ENCODE peak calls at places on chromosomes 3 and 15, in eight cellular contexts. One of them, this sample, is unnamed.

GRCh38 chr3:158991146-158991705 is 189.4 kb downstream of the MFSD1 start:
- DNase-seq in NCI-H1092: no peak
- DNase-seq in gastrocnemius medialis: no peak
- DNase-seq in activated T-helper 1 cell treated with anti-CD3 and anti-CD28 coated beads, Interleukin-2, amount 50 U/mL, for 16 hours: no peak
- DNase-seq in B cell: no peak
- DNase-seq in NCI-H1417: peak
- DNase-seq in tibial artery: no peak
- DNase-seq in effector memory CD8-positive, alpha-beta T cell: no peak
- DNase-seq in this sample: no peak

GRCh38 chr15:76812381-76812780 is 92.8 kb downstream of the SCAPER start:
- DNase-seq in NCI-H1417: no peak
- DNase-seq in B cell: no peak
- DNase-seq in gastrocnemius medialis: no peak
- DNase-seq in tibial artery: no peak
- DNase-seq in NCI-H1092: no peak
- DNase-seq in effector memory CD8-positive, alpha-beta T cell: no peak
- DNase-seq in activated T-helper 1 cell treated with anti-CD3 and anti-CD28 coated beads, Interleukin-2, amount 50 U/mL, for 16 hours: no peak
- DNase-seq in this sample: no peak

GRCh38 chr3:48038971-48039481 is 22.8 kb upstream of the MAP4 start:
- DNase-seq in effector memory CD8-positive, alpha-beta T cell: no peak
- DNase-seq in activated T-helper 1 cell treated with anti-CD3 and anti-CD28 coated beads, Interleukin-2, amount 50 U/mL, for 16 hours: no peak
- DNase-seq in B cell: no peak
- DNase-seq in gastrocnemius medialis: no peak
- DNase-seq in tibial artery: no peak
- DNase-seq in NCI-H1417: no peak
- DNase-seq in NCI-H1092: no peak
- DNase-seq in this sample: no peak

GRCh38 chr3:55486101-55486856 is 827 bp downstream of the WNT5A start:
- DNase-seq in tibial artery: no peak
- DNase-seq in gastrocnemius medialis: peak
- DNase-seq in B cell: no peak
- DNase-seq in effector memory CD8-positive, alpha-beta T cell: no peak
- DNase-seq in NCI-H1092: no peak
- DNase-seq in NCI-H1417: peak
- DNase-seq in activated T-helper 1 cell treated with anti-CD3 and anti-CD28 coated beads, Interleukin-2, amount 50 U/mL, for 16 hours: no peak
- DNase-seq in this sample: peak

GRCh38 chr3:47323431-47324277 is 40.9 kb downstream of the KLHL18 start:
- DNase-seq in NCI-H1417: no peak
- DNase-seq in B cell: no peak
- DNase-seq in NCI-H1092: no peak
- DNase-seq in tibial artery: no peak
- DNase-seq in activated T-helper 1 cell treated with anti-CD3 and anti-CD28 coated beads, Interleukin-2, amount 50 U/mL, for 16 hours: no peak
- DNase-seq in gastrocnemius medialis: no peak
- DNase-seq in effector memory CD8-positive, alpha-beta T cell: no peak
- DNase-seq in this sample: peak

GRCh38 chr3:173889522-173890055 is 492.0 kb downstream of the NLGN1 start:
- DNase-seq in activated T-helper 1 cell treated with anti-CD3 and anti-CD28 coated beads, Interleukin-2, amount 50 U/mL, for 16 hours: no peak
- DNase-seq in effector memory CD8-positive, alpha-beta T cell: no peak
- DNase-seq in NCI-H1417: no peak
- DNase-seq in NCI-H1092: no peak
- DNase-seq in B cell: no peak
- DNase-seq in gastrocnemius medialis: no peak
- DNase-seq in tibial artery: no peak
- DNase-seq in this sample: no peak

GRCh38 chr3:141887051-141887450 is 10.6 kb downstream of the ATP1B3 start:
- DNase-seq in NCI-H1092: no peak
- DNase-seq in B cell: no peak
- DNase-seq in activated T-helper 1 cell treated with anti-CD3 and anti-CD28 coated beads, Interleukin-2, amount 50 U/mL, for 16 hours: no peak
- DNase-seq in gastrocnemius medialis: no peak
- DNase-seq in effector memory CD8-positive, alpha-beta T cell: no peak
- DNase-seq in tibial artery: no peak
- DNase-seq in NCI-H1417: no peak
- DNase-seq in this sample: no peak

GRCh38 chr3:10557250-10557649 is 51.9 kb upstream of the ATP2B2 start:
- DNase-seq in B cell: no peak
- DNase-seq in gastrocnemius medialis: no peak
- DNase-seq in activated T-helper 1 cell treated with anti-CD3 and anti-CD28 coated beads, Interleukin-2, amount 50 U/mL, for 16 hours: no peak
- DNase-seq in NCI-H1417: no peak
- DNase-seq in effector memory CD8-positive, alpha-beta T cell: no peak
- DNase-seq in tibial artery: no peak
- DNase-seq in NCI-H1092: no peak
- DNase-seq in this sample: no peak

GRCh38 chr3:18234717-18235335 is 190.3 kb downstream of the SATB1 start:
- DNase-seq in gastrocnemius medialis: no peak
- DNase-seq in activated T-helper 1 cell treated with anti-CD3 and anti-CD28 coated beads, Interleukin-2, amount 50 U/mL, for 16 hours: no peak
- DNase-seq in NCI-H1417: no peak
- DNase-seq in tibial artery: no peak
- DNase-seq in effector memory CD8-positive, alpha-beta T cell: no peak
- DNase-seq in NCI-H1092: no peak
- DNase-seq in B cell: no peak
- DNase-seq in this sample: no peak

GRCh38 chr3:67327582-67327981 is 326.8 kb downstream of the SUCLG2 start:
- DNase-seq in tibial artery: no peak
- DNase-seq in B cell: no peak
- DNase-seq in NCI-H1092: no peak
- DNase-seq in activated T-helper 1 cell treated with anti-CD3 and anti-CD28 coated beads, Interleukin-2, amount 50 U/mL, for 16 hours: no peak
- DNase-seq in effector memory CD8-positive, alpha-beta T cell: no peak
- DNase-seq in NCI-H1417: no peak
- DNase-seq in gastrocnemius medialis: no peak
- DNase-seq in this sample: no peak

GRCh38 chr3:3798641-3799113 is 554 bp upstream of the LRRN1 start:
- DNase-seq in effector memory CD8-positive, alpha-beta T cell: no peak
- DNase-seq in tibial artery: no peak
- DNase-seq in NCI-H1092: no peak
- DNase-seq in activated T-helper 1 cell treated with anti-CD3 and anti-CD28 coated beads, Interleukin-2, amount 50 U/mL, for 16 hours: no peak
- DNase-seq in B cell: peak
- DNase-seq in gastrocnemius medialis: peak
- DNase-seq in NCI-H1417: no peak
- DNase-seq in this sample: peak

GRCh38 chr3:171833775-171834460 is 9.2 kb upstream of the TMEM212 start:
- DNase-seq in activated T-helper 1 cell treated with anti-CD3 and anti-CD28 coated beads, Interleukin-2, amount 50 U/mL, for 16 hours: no peak
- DNase-seq in B cell: no peak
- DNase-seq in gastrocnemius medialis: no peak
- DNase-seq in tibial artery: no peak
- DNase-seq in NCI-H1092: no peak
- DNase-seq in NCI-H1417: peak
- DNase-seq in effector memory CD8-positive, alpha-beta T cell: no peak
- DNase-seq in this sample: peak

GRCh38 chr15:45919806-45920205 is 285.0 kb downstream of the SQOR start:
- DNase-seq in NCI-H1417: no peak
- DNase-seq in NCI-H1092: no peak
- DNase-seq in effector memory CD8-positive, alpha-beta T cell: no peak
- DNase-seq in activated T-helper 1 cell treated with anti-CD3 and anti-CD28 coated beads, Interleukin-2, amount 50 U/mL, for 16 hours: no peak
- DNase-seq in tibial artery: no peak
- DNase-seq in gastrocnemius medialis: no peak
- DNase-seq in B cell: no peak
- DNase-seq in this sample: peak

GRCh38 chr15:81239190-81239589 is 42.5 kb downstream of the IL16 start:
- DNase-seq in gastrocnemius medialis: no peak
- DNase-seq in B cell: no peak
- DNase-seq in NCI-H1092: no peak
- DNase-seq in NCI-H1417: no peak
- DNase-seq in activated T-helper 1 cell treated with anti-CD3 and anti-CD28 coated beads, Interleukin-2, amount 50 U/mL, for 16 hours: no peak
- DNase-seq in effector memory CD8-positive, alpha-beta T cell: no peak
- DNase-seq in tibial artery: no peak
- DNase-seq in this sample: peak

GRCh38 chr3:123733805-123734526 is 149.1 kb upstream of the HACD2 start:
- DNase-seq in tibial artery: no peak
- DNase-seq in B cell: no peak
- DNase-seq in NCI-H1092: no peak
- DNase-seq in gastrocnemius medialis: no peak
- DNase-seq in effector memory CD8-positive, alpha-beta T cell: no peak
- DNase-seq in NCI-H1417: no peak
- DNase-seq in activated T-helper 1 cell treated with anti-CD3 and anti-CD28 coated beads, Interleukin-2, amount 50 U/mL, for 16 hours: no peak
- DNase-seq in this sample: peak

GRCh38 chr3:41460736-41461135 is 261.4 kb downstream of the CTNNB1 start:
- DNase-seq in effector memory CD8-positive, alpha-beta T cell: no peak
- DNase-seq in tibial artery: no peak
- DNase-seq in NCI-H1417: no peak
- DNase-seq in NCI-H1092: no peak
- DNase-seq in B cell: no peak
- DNase-seq in activated T-helper 1 cell treated with anti-CD3 and anti-CD28 coated beads, Interleukin-2, amount 50 U/mL, for 16 hours: no peak
- DNase-seq in gastrocnemius medialis: no peak
- DNase-seq in this sample: no peak

GRCh38 chr15:31365655-31366127 is 39.1 kb downstream of the KLF13 start:
- DNase-seq in NCI-H1417: peak
- DNase-seq in activated T-helper 1 cell treated with anti-CD3 and anti-CD28 coated beads, Interleukin-2, amount 50 U/mL, for 16 hours: peak
- DNase-seq in tibial artery: peak
- DNase-seq in gastrocnemius medialis: peak
- DNase-seq in B cell: peak
- DNase-seq in NCI-H1092: no peak
- DNase-seq in effector memory CD8-positive, alpha-beta T cell: peak
- DNase-seq in this sample: peak

GRCh38 chr3:66021731-66022131 is 17.0 kb downstream of the MAGI1 start:
- DNase-seq in NCI-H1092: no peak
- DNase-seq in NCI-H1417: no peak
- DNase-seq in gastrocnemius medialis: no peak
- DNase-seq in effector memory CD8-positive, alpha-beta T cell: no peak
- DNase-seq in tibial artery: no peak
- DNase-seq in B cell: no peak
- DNase-seq in activated T-helper 1 cell treated with anti-CD3 and anti-CD28 coated beads, Interleukin-2, amount 50 U/mL, for 16 hours: no peak
- DNase-seq in this sample: no peak

GRCh38 chr3:125212509-125213372 is at the start of gene SLC12A8:
- DNase-seq in B cell: peak
- DNase-seq in gastrocnemius medialis: no peak
- DNase-seq in NCI-H1417: no peak
- DNase-seq in activated T-helper 1 cell treated with anti-CD3 and anti-CD28 coated beads, Interleukin-2, amount 50 U/mL, for 16 hours: no peak
- DNase-seq in effector memory CD8-positive, alpha-beta T cell: no peak
- DNase-seq in tibial artery: no peak
- DNase-seq in NCI-H1092: no peak
- DNase-seq in this sample: no peak

GRCh38 chr3:38644662-38645053 is 4.8 kb downstream of the SCN5A start:
- DNase-seq in gastrocnemius medialis: no peak
- DNase-seq in B cell: peak
- DNase-seq in activated T-helper 1 cell treated with anti-CD3 and anti-CD28 coated beads, Interleukin-2, amount 50 U/mL, for 16 hours: no peak
- DNase-seq in NCI-H1092: no peak
- DNase-seq in effector memory CD8-positive, alpha-beta T cell: no peak
- DNase-seq in NCI-H1417: no peak
- DNase-seq in tibial artery: peak
- DNase-seq in this sample: no peak

GRCh38 chr3:131728898-131729297 is 226.1 kb upstream of the MRPL3 start:
- DNase-seq in tibial artery: no peak
- DNase-seq in gastrocnemius medialis: no peak
- DNase-seq in activated T-helper 1 cell treated with anti-CD3 and anti-CD28 coated beads, Interleukin-2, amount 50 U/mL, for 16 hours: no peak
- DNase-seq in NCI-H1092: no peak
- DNase-seq in B cell: no peak
- DNase-seq in NCI-H1417: peak
- DNase-seq in effector memory CD8-positive, alpha-beta T cell: no peak
- DNase-seq in this sample: no peak

GRCh38 chr15:68220967-68221366 is 8.6 kb downstream of the CLN6 start:
- DNase-seq in tibial artery: peak
- DNase-seq in effector memory CD8-positive, alpha-beta T cell: no peak
- DNase-seq in B cell: no peak
- DNase-seq in NCI-H1417: no peak
- DNase-seq in activated T-helper 1 cell treated with anti-CD3 and anti-CD28 coated beads, Interleukin-2, amount 50 U/mL, for 16 hours: no peak
- DNase-seq in NCI-H1092: no peak
- DNase-seq in gastrocnemius medialis: no peak
- DNase-seq in this sample: no peak

GRCh38 chr15:92807971-92808571 is 92.1 kb upstream of the CHD2 start:
- DNase-seq in B cell: no peak
- DNase-seq in NCI-H1092: no peak
- DNase-seq in activated T-helper 1 cell treated with anti-CD3 and anti-CD28 coated beads, Interleukin-2, amount 50 U/mL, for 16 hours: no peak
- DNase-seq in gastrocnemius medialis: peak
- DNase-seq in tibial artery: no peak
- DNase-seq in NCI-H1417: peak
- DNase-seq in effector memory CD8-positive, alpha-beta T cell: no peak
- DNase-seq in this sample: peak

GRCh38 chr3:37741644-37742043 is 120.0 kb upstream of the CTDSPL start:
- DNase-seq in gastrocnemius medialis: peak
- DNase-seq in B cell: no peak
- DNase-seq in tibial artery: peak
- DNase-seq in activated T-helper 1 cell treated with anti-CD3 and anti-CD28 coated beads, Interleukin-2, amount 50 U/mL, for 16 hours: no peak
- DNase-seq in NCI-H1092: peak
- DNase-seq in NCI-H1417: peak
- DNase-seq in effector memory CD8-positive, alpha-beta T cell: no peak
- DNase-seq in this sample: peak

GRCh38 chr3:65831733-65832425 is 206.8 kb downstream of the MAGI1 start:
- DNase-seq in gastrocnemius medialis: no peak
- DNase-seq in tibial artery: no peak
- DNase-seq in effector memory CD8-positive, alpha-beta T cell: no peak
- DNase-seq in NCI-H1417: no peak
- DNase-seq in activated T-helper 1 cell treated with anti-CD3 and anti-CD28 coated beads, Interleukin-2, amount 50 U/mL, for 16 hours: no peak
- DNase-seq in NCI-H1092: no peak
- DNase-seq in B cell: no peak
- DNase-seq in this sample: peak

GRCh38 chr3:4935347-4935746 is 43.9 kb upstream of the BHLHE40 start:
- DNase-seq in B cell: no peak
- DNase-seq in NCI-H1092: no peak
- DNase-seq in NCI-H1417: no peak
- DNase-seq in tibial artery: no peak
- DNase-seq in activated T-helper 1 cell treated with anti-CD3 and anti-CD28 coated beads, Interleukin-2, amount 50 U/mL, for 16 hours: no peak
- DNase-seq in effector memory CD8-positive, alpha-beta T cell: no peak
- DNase-seq in gastrocnemius medialis: no peak
- DNase-seq in this sample: peak

GRCh38 chr3:161305095-161305991 is 66.0 kb downstream of the SPTSSB start:
- DNase-seq in tibial artery: no peak
- DNase-seq in gastrocnemius medialis: no peak
- DNase-seq in effector memory CD8-positive, alpha-beta T cell: peak
- DNase-seq in NCI-H1417: no peak
- DNase-seq in NCI-H1092: no peak
- DNase-seq in activated T-helper 1 cell treated with anti-CD3 and anti-CD28 coated beads, Interleukin-2, amount 50 U/mL, for 16 hours: no peak
- DNase-seq in B cell: no peak
- DNase-seq in this sample: peak

GRCh38 chr3:28745436-28745835 is 396.8 kb upstream of the AZI2 start:
- DNase-seq in effector memory CD8-positive, alpha-beta T cell: no peak
- DNase-seq in activated T-helper 1 cell treated with anti-CD3 and anti-CD28 coated beads, Interleukin-2, amount 50 U/mL, for 16 hours: no peak
- DNase-seq in NCI-H1417: no peak
- DNase-seq in NCI-H1092: no peak
- DNase-seq in B cell: no peak
- DNase-seq in gastrocnemius medialis: no peak
- DNase-seq in tibial artery: no peak
- DNase-seq in this sample: peak

GRCh38 chr3:97860364-97860763 is 38.6 kb downstream of the CRYBG3 start:
- DNase-seq in gastrocnemius medialis: no peak
- DNase-seq in NCI-H1417: no peak
- DNase-seq in activated T-helper 1 cell treated with anti-CD3 and anti-CD28 coated beads, Interleukin-2, amount 50 U/mL, for 16 hours: no peak
- DNase-seq in B cell: no peak
- DNase-seq in tibial artery: no peak
- DNase-seq in NCI-H1092: no peak
- DNase-seq in effector memory CD8-positive, alpha-beta T cell: no peak
- DNase-seq in this sample: no peak

GRCh38 chr3:45950686-45951600 is 7.7 kb downstream of the CXCR6 start:
- DNase-seq in tibial artery: no peak
- DNase-seq in activated T-helper 1 cell treated with anti-CD3 and anti-CD28 coated beads, Interleukin-2, amount 50 U/mL, for 16 hours: no peak
- DNase-seq in effector memory CD8-positive, alpha-beta T cell: peak
- DNase-seq in gastrocnemius medialis: no peak
- DNase-seq in B cell: no peak
- DNase-seq in NCI-H1417: no peak
- DNase-seq in NCI-H1092: no peak
- DNase-seq in this sample: no peak

GRCh38 chr3:46848271-46849097 is 14.8 kb downstream of the MYL3 start:
- DNase-seq in NCI-H1092: no peak
- DNase-seq in B cell: no peak
- DNase-seq in tibial artery: no peak
- DNase-seq in activated T-helper 1 cell treated with anti-CD3 and anti-CD28 coated beads, Interleukin-2, amount 50 U/mL, for 16 hours: peak
- DNase-seq in NCI-H1417: no peak
- DNase-seq in effector memory CD8-positive, alpha-beta T cell: no peak
- DNase-seq in gastrocnemius medialis: no peak
- DNase-seq in this sample: peak

GRCh38 chr15:67161412-67161811 is 93.0 kb downstream of the AAGAB start:
- DNase-seq in activated T-helper 1 cell treated with anti-CD3 and anti-CD28 coated beads, Interleukin-2, amount 50 U/mL, for 16 hours: no peak
- DNase-seq in gastrocnemius medialis: no peak
- DNase-seq in tibial artery: peak
- DNase-seq in NCI-H1092: no peak
- DNase-seq in effector memory CD8-positive, alpha-beta T cell: no peak
- DNase-seq in B cell: no peak
- DNase-seq in NCI-H1417: no peak
- DNase-seq in this sample: no peak

GRCh38 chr3:73611176-73611575 is 13.6 kb downstream of the PDZRN3 start:
- DNase-seq in B cell: no peak
- DNase-seq in activated T-helper 1 cell treated with anti-CD3 and anti-CD28 coated beads, Interleukin-2, amount 50 U/mL, for 16 hours: no peak
- DNase-seq in NCI-H1417: no peak
- DNase-seq in NCI-H1092: no peak
- DNase-seq in effector memory CD8-positive, alpha-beta T cell: no peak
- DNase-seq in gastrocnemius medialis: no peak
- DNase-seq in tibial artery: no peak
- DNase-seq in this sample: no peak

GRCh38 chr3:53160660-53161344 is at the start of gene PRKCD:
- DNase-seq in activated T-helper 1 cell treated with anti-CD3 and anti-CD28 coated beads, Interleukin-2, amount 50 U/mL, for 16 hours: peak
- DNase-seq in tibial artery: peak
- DNase-seq in B cell: peak
- DNase-seq in NCI-H1417: peak
- DNase-seq in NCI-H1092: peak
- DNase-seq in effector memory CD8-positive, alpha-beta T cell: peak
- DNase-seq in gastrocnemius medialis: peak
- DNase-seq in this sample: peak

This sample was measured in iris pigment epithelial cell.